ENCODE peak calls at places on chromosome 13, in four cellular contexts. M, L, V and H are unnamed samples. For H3K27me3, the result is how much of the 10 kb centered on the place peaks cover.

GRCh38 chr13:71643466-71643865 is 223.5 kb downstream of the DACH1 start:
- DNase-seq in M (no peak), L (no peak), V (no peak), H (no peak)

GRCh38 chr13:38180670-38181069 is 169.0 kb upstream of the UFM1 start:
- DNase-seq in M (no peak), L (no peak), V (peak), H (no peak)

GRCh38 chr13:36883829-36884228 is 36.2 kb downstream of the SMAD9 start:
- DNase-seq in M (no peak), L (no peak), V (no peak), H (no peak)

GRCh38 chr13:100532090-100532766 is 56.4 kb downstream of the GGACT start:
- DNase-seq in M (no peak), L (no peak), V (no peak), H (no peak)

GRCh38 chr13:59494560-59494970 is 669.2 kb downstream of the DIAPH3 start:
- DNase-seq in M (no peak), L (peak), V (peak), H (peak)

GRCh38 chr13:44373601-44374347 is at the start of gene SERP2:
- DNase-seq in M (no peak), L (peak), V (peak), H (no peak)

GRCh38 chr13:53151692-53152421 is 123.2 kb downstream of the OLFM4 start:
- DNase-seq in M (no peak), L (no peak), V (no peak), H (no peak)

GRCh38 chr13:75566658-75567057 is 17.1 kb downstream of the UCHL3 start:
- DNase-seq in M (no peak), L (no peak), V (peak), H (peak)

GRCh38 chr13:97327521-97328221 is 105.5 kb downstream of the MBNL2 start:
- DNase-seq in M (no peak), L (no peak), V (peak), H (no peak)

GRCh38 chr13:105278797-105279425 is 1256.6 kb downstream of the EFNB2 start:
- DNase-seq in M (no peak), L (no peak), V (no peak), H (no peak)

GRCh38 chr13:82636119-82636518 is 1246.2 kb downstream of the SLITRK1 start:
- DNase-seq in M (no peak), L (no peak), V (peak), H (no peak)

GRCh38 chr13:39684531-39685137 is 29.2 kb downstream of the COG6 start:
- DNase-seq in M (no peak), L (no peak), V (peak), H (peak)

GRCh38 chr13:44270153-44270552 is 103.5 kb upstream of the SERP2 start:
- DNase-seq in M (no peak), L (no peak), V (no peak), H (no peak)

GRCh38 chr13:40966298-40966697 is 52.8 kb downstream of the ELF1 start:
- DNase-seq in M (no peak), L (no peak), V (no peak), H (no peak)

GRCh38 chr13:85241045-85241444 is 558.2 kb downstream of the SLITRK6 start:
- DNase-seq in M (no peak), L (no peak), V (peak), H (no peak)

GRCh38 chr13:44191504-44192171 is 182.0 kb upstream of the SERP2 start:
- DNase-seq in M (no peak), L (peak), V (peak), H (peak)

GRCh38 chr13:102897371-102898138 is 51.7 kb downstream of the ERCC5 start:
- DNase-seq in M (no peak), L (peak), V (no peak), H (no peak)

GRCh38 chr13:32164622-32165268 is 133.2 kb downstream of the FRY start:
- DNase-seq in M (no peak), L (no peak), V (peak), H (no peak)

GRCh38 chr13:80363890-80364503 is 23.1 kb upstream of the SPRY2 start:
- DNase-seq in M (no peak), L (no peak), V (no peak), H (no peak)

GRCh38 chr13:111011899-111012298 is 97.0 kb upstream of the ANKRD10 start:
- DNase-seq in M (no peak), L (no peak), V (no peak), H (no peak)

GRCh38 chr13:76512676-76513277 is 373.4 kb downstream of the KCTD12 start:
- DNase-seq in M (no peak), L (no peak), V (peak), H (peak)

GRCh38 chr13:89695343-89696257 is 1651.9 kb upstream of the MIR17HG start:
- DNase-seq in M (no peak), L (no peak), V (peak), H (no peak)

GRCh38 chr13:47144782-47145181 is 247.9 kb upstream of the HTR2A start:
- DNase-seq in M (no peak), L (no peak), V (no peak), H (no peak)

GRCh38 chr13:41837668-41838067 is 123.2 kb downstream of the VWA8 start:
- DNase-seq in M (no peak), L (no peak), V (peak), H (no peak)

GRCh38 chr13:107608736-107609135 is 606.6 kb downstream of the LIG4 start:
- DNase-seq in M (no peak), L (no peak), V (no peak), H (no peak)

GRCh38 chr13:33761744-33762143 is 56.2 kb upstream of the RFC3 start:
- DNase-seq in M (no peak), L (no peak), V (peak), H (no peak)

GRCh38 chr13:28493740-28494536 is 990 bp downstream of the FLT1 start:
- DNase-seq in M (no peak), L (no peak), V (no peak), H (no peak)

GRCh38 chr13:28492527-28493367 is 2.2 kb downstream of the FLT1 start:
- DNase-seq in M (no peak), L (no peak), V (no peak), H (peak)

GRCh38 chr13:28495586-28496564 is 947 bp upstream of the FLT1 start:
- DNase-seq in M (no peak), L (no peak), V (no peak), H (no peak)

GRCh38 chr13:28494537-28494860 is 429 bp downstream of the FLT1 start:
- DNase-seq in M (no peak), L (no peak), V (no peak), H (no peak)

GRCh38 chr13:28494861-28495585 is at the start of gene FLT1:
- DNase-seq in M (no peak), L (peak), V (no peak), H (no peak)
- H3K4me3 ChIP-seq in M (peak), L (peak), V (peak), H (peak)

GRCh38 chr13:113123226-113124150 is 889 bp downstream of the F10 start:
- DNase-seq in M (no peak), L (no peak), V (no peak), H (no peak)
- TF ChIP-seq CTCF in M (no peak), L (no peak), V (no peak), H (peak)

GRCh38 chr13:25756916-25757315 is 294.9 kb downstream of the SHISA2 start:
- DNase-seq in M (no peak), L (no peak), V (no peak), H (no peak)
- H3K27me3 ChIP-seq in M (under half), L (under half), V (under half), H (under half)

GRCh38 chr13:26494591-26494990 is 62.9 kb upstream of the WASF3 start:
- DNase-seq in M (no peak), L (no peak), V (no peak), H (no peak)
- H3K4me3 ChIP-seq in M (no peak), L (no peak), V (no peak), H (no peak)

DNA sequence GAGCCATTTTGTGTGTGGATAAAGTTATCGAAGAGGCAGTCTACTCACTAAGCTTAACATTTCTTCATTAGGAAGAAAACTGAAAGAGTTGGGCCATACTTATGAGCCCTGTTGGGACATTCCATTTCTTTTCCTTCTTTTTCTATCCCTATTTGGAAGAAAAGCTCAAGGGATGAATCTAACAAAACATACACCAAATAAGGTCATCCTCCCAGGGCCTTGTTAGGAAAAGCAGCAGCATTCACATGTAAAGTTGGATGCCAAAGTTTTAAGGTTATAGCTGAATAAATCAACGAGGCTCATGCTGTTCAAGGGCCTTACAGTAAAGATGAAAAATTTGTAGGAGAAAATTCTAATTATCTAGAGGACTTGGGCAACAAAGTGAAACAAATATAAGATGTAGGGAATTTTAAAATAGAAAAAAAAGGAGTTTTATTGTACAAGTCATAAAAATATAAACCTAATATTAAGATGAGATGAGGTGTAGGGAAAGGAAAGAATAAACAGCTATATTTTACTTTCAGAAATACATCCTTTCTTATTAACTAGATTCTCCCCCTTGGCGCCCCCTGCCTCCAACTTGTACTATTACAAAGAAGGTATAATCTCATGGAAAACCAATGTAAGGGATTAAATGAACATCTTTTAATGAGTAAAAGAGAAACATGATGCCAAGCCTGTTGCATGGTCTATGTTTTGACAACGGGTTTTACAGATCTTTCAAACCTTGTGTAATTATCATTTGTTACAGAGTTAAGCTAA is 160.4 kb downstream of the PCDH20 start:
- DNase-seq in M (no peak), L (no peak), V (no peak), H (no peak)
- TF ChIP-seq CTCF in M (no peak), L (no peak), V (peak), H (no peak)

GRCh38 chr13:94664889-94665288 is 47.5 kb downstream of the SOX21 start:
- DNase-seq in M (no peak), L (no peak), V (no peak), H (no peak)

GRCh38 chr13:94666065-94666464 is 46.3 kb downstream of the SOX21 start:
- DNase-seq in M (no peak), L (no peak), V (no peak), H (no peak)

GRCh38 chr13:94672400-94672799 is 39.9 kb downstream of the SOX21 start:
- DNase-seq in M (no peak), L (no peak), V (no peak), H (no peak)

GRCh38 chr13:94662274-94662945 is 49.9 kb downstream of the SOX21 start:
- DNase-seq in M (no peak), L (no peak), V (no peak), H (no peak)

GRCh38 chr13:94667190-94667589 is 45.2 kb downstream of the SOX21 start:
- DNase-seq in M (no peak), L (no peak), V (no peak), H (no peak)
- H3K27me3 ChIP-seq in M (under half), L (under half), V (under half), H (under half)

GRCh38 chr13:49540552-49540951 is 44.8 kb downstream of the PHF11 start:
- DNase-seq in M (no peak), L (no peak), V (peak), H (no peak)
- H3K4me3 ChIP-seq in M (peak), L (peak), V (peak), H (no peak)